ENCODE peak calls at places on chromosome 17, in ten cellular contexts. E, J, H, Y, M, F, X, R, P and O are unnamed samples.

GRCh38 chr17:61218438-61218837 is 181.2 kb upstream of the TBX2 start:
- DNase-seq in F (no peak), P (no peak), R (no peak), X (no peak), H (no peak), E (no peak), J (no peak), M (peak; percentile 33), Y (no peak), O (no peak)

GRCh38 chr17:79075433-79075805 is 795 bp downstream of the ENGASE start:
- DNase-seq in M (no peak), Y (no peak), P (no peak), J (no peak), E (peak; percentile 21), H (no peak), X (peak; percentile 29), F (no peak), R (no peak), O (no peak)

GRCh38 chr17:36550491-36551417 is 6.0 kb downstream of the GGNBP2 start:
- DNase-seq in Y (no peak), M (no peak), J (no peak), F (no peak), H (no peak), P (no peak), E (no peak), X (no peak), R (no peak), O (no peak)

GRCh38 chr17:41656249-41657023 is 32.1 kb upstream of the KRT17 start:
- DNase-seq in X (no peak), M (no peak), F (no peak), P (no peak), H (no peak), J (no peak), Y (no peak), E (no peak), R (no peak), O (peak; percentile 64)

GRCh38 chr17:1783834-1784611 is 22.2 kb downstream of the SERPINF1 start:
- DNase-seq in J (no peak), R (no peak), M (peak; percentile 8), F (peak; percentile 78), P (peak; percentile 94), E (peak; percentile 80), H (peak; percentile 95), X (peak; percentile 55), Y (no peak), O (peak; percentile 92)

GRCh38 chr17:79203016-79203415 is 128.4 kb downstream of the ENGASE start:
- DNase-seq in F (peak; percentile 73), J (no peak), P (no peak), M (no peak), X (peak; percentile 53), H (no peak), R (no peak), E (no peak), Y (no peak), O (no peak)

GRCh38 chr17:50904522-50905459 is 38.6 kb upstream of the TOB1 start:
- DNase-seq in Y (no peak), P (peak; percentile 67), E (no peak), X (no peak), R (no peak), F (peak; percentile 90), H (peak; percentile 91), J (no peak), M (no peak), O (no peak)

GRCh38 chr17:37488607-37489196 is 989 bp upstream of the DUSP14 start:
- DNase-seq in M (peak; percentile 76), J (no peak), P (peak; percentile 92), Y (peak; percentile 51), H (peak; percentile 92), F (peak; percentile 44), X (peak; percentile 90), E (peak; percentile 86), R (peak; percentile 37), O (peak; percentile 90)

GRCh38 chr17:68310141-68310540 is 18.8 kb downstream of the ARSG start:
- DNase-seq in Y (no peak), J (no peak), M (no peak), R (no peak), H (no peak), P (no peak), E (no peak), F (no peak), X (no peak), O (no peak)

GRCh38 chr17:73142763-73143395 is 21.9 kb upstream of the SSTR2 start:
- DNase-seq in F (no peak), M (no peak), E (peak; percentile 30), X (no peak), P (peak; percentile 28), R (no peak), J (no peak), H (no peak), Y (peak; percentile 97), O (no peak)

GRCh38 chr17:41734139-41734948 is at the start of gene HAP1:
- DNase-seq in M (no peak), H (no peak), P (no peak), F (peak; percentile 83), R (no peak), J (no peak), E (peak; percentile 23), X (peak; percentile 76), Y (no peak), O (no peak)

GRCh38 chr17:75088902-75089417 is 1.2 kb downstream of the SLC16A5 start:
- DNase-seq in M (no peak), J (peak; percentile 92), H (no peak), E (peak; percentile 69), X (peak; percentile 37), P (peak; percentile 85), R (no peak), Y (no peak), F (no peak), O (no peak)

GRCh38 chr17:70172921-70173320 is 3.6 kb downstream of the KCNJ2 start:
- DNase-seq in H (no peak), P (no peak), R (no peak), X (no peak), Y (peak; percentile 21), F (no peak), E (peak; percentile 51), M (no peak), J (no peak), O (no peak)

GRCh38 chr17:3961564-3962047 is 2.6 kb downstream of the ATP2A3 start:
- DNase-seq in P (no peak), Y (no peak), F (no peak), X (no peak), J (no peak), M (no peak), E (no peak), H (no peak), R (no peak), O (no peak)

GRCh38 chr17:11238710-11239109 is 2.3 kb upstream of the SHISA6 start:
- DNase-seq in F (no peak), J (no peak), H (no peak), Y (no peak), M (no peak), P (no peak), X (no peak), E (no peak), R (no peak), O (no peak)
- TF ChIP-seq POLR2AphosphoS5 in F (no peak), J (no peak), H (no peak), Y (no peak), M (no peak), P (no peak), X (no peak), E (no peak), R (no peak), O (no peak)

GRCh38 chr17:43873091-43873490 is 26.1 kb downstream of the CD300LG start:
- DNase-seq in H (no peak), J (no peak), M (no peak), X (peak; percentile 56), E (no peak), Y (no peak), P (no peak), F (no peak), R (no peak), O (no peak)

GRCh38 chr17:43874293-43874692 is 27.3 kb downstream of the CD300LG start:
- DNase-seq in R (no peak), J (no peak), E (no peak), M (no peak), H (no peak), P (no peak), Y (no peak), F (no peak), X (no peak), O (no peak)

GRCh38 chr17:43875476-43876147 is 28.6 kb downstream of the CD300LG start:
- DNase-seq in Y (no peak), J (no peak), X (no peak), F (no peak), P (no peak), H (no peak), M (no peak), R (no peak), E (no peak), O (no peak)

GRCh38 chr17:43873815-43874214 is 26.8 kb downstream of the CD300LG start:
- DNase-seq in P (no peak), Y (no peak), J (no peak), R (no peak), H (no peak), F (no peak), X (no peak), M (no peak), E (no peak), O (no peak)

DNA sequence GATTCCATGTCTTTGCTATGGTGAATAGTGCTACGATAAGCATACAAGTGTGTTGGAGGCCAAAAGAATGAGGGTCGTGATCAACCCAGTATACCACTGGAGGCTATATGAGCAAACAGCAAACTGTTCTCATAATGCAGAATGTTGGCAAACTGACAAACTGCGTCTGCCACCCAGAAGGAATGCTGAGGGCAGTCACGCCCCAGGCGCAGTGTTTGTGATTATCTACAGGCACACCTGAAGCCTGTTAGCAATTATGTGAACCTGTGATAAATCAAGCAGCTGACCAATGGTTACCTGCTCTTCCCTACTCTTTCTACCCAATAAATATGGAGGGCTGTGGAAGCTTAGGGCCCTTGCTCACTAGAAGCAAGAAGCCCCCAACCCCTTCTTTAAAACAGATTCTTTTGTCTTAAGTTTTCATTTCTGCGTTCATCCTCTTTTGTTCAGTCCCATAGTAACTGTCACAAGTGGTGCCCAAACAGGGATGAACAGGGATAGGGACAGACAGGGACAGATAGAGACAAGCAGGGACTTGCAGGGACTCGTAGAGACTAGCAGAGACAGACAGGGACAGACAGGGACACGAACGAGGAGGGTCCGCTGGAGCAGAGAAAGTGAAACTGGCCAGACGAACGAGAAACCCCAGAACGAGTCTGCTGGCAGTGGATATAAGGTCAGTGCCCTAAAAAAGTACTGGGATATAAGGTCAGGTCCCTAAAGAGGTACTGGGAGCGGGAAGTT is 25.1 kb downstream of the CD300LG start:
- DNase-seq in X (no peak), F (no peak), H (no peak), M (no peak), Y (no peak), P (peak; percentile 40), R (no peak), E (no peak), J (no peak), O (no peak)
- TF ChIP-seq POLR2AphosphoS5 in X (no peak), F (no peak), H (no peak), M (no peak), Y (no peak), P (no peak), R (no peak), E (no peak), J (no peak), O (no peak)

GRCh38 chr17:82248815-82249638 is 20.2 kb downstream of the SLC16A3 start:
- DNase-seq in H (no peak), J (no peak), P (no peak), R (no peak), F (peak; percentile 46), M (no peak), E (no peak), Y (no peak), X (no peak), O (no peak)
- TF ChIP-seq POLR2AphosphoS5 in H (no peak), J (no peak), P (no peak), R (no peak), F (no peak), M (no peak), E (no peak), Y (peak; percentile 17), X (no peak), O (no peak)

GRCh38 chr17:58918072-58918471 is 162.4 kb downstream of the PPM1E start:
- DNase-seq in Y (no peak), R (no peak), X (peak; percentile 30), E (no peak), M (no peak), F (no peak), P (no peak), H (no peak), J (no peak), O (no peak)
- TF ChIP-seq POLR2AphosphoS5 in Y (no peak), R (no peak), X (no peak), E (no peak), M (no peak), F (no peak), P (no peak), H (no peak), J (no peak), O (no peak)